ENCODE peak calls at places on chromosomes 6 and 20, in eight cellular contexts. B is psoas muscle, K is H9, V is cardiac muscle cell, S is upper lobe of right lung, C is left ventricle myocardium inferior, P is HL-60, H is AG04450. Q is an unnamed sample. For H3K27me3, the result is how much of the 10 kb centered on the place peaks cover.

GRCh38 chr6:45986746-45987274 is 28.9 kb downstream of the CLIC5 start:
- DNase-seq in V (peak), K (no peak), P (no peak), B (peak), C (no peak), S (no peak), H (no peak), Q (no peak)

GRCh38 chr20:11271920-11272594 is 598.3 kb upstream of the JAG1 start:
- DNase-seq in B (no peak), S (no peak), C (no peak), K (no peak), P (no peak), V (no peak), H (no peak), Q (no peak)

GRCh38 chr6:143746202-143747119 is 68.7 kb downstream of the PHACTR2 start:
- DNase-seq in V (peak), H (no peak), P (no peak), B (no peak), K (peak), C (no peak), S (no peak), Q (peak)

GRCh38 chr6:163579880-163580295 is 165.4 kb downstream of the QKI start:
- DNase-seq in H (no peak), V (peak), P (no peak), S (no peak), K (no peak), C (no peak), B (no peak), Q (no peak)

GRCh38 chr20:62163986-62164762 is 18.7 kb upstream of the MTG2 start:
- DNase-seq in H (no peak), C (no peak), K (no peak), B (peak), P (no peak), V (no peak), S (no peak), Q (no peak)

GRCh38 chr6:5453531-5453930 is 192.2 kb downstream of the FARS2 start:
- DNase-seq in V (no peak), P (no peak), K (no peak), C (no peak), S (no peak), B (no peak), H (no peak), Q (no peak)

GRCh38 chr20:4717816-4718215 is 3.9 kb upstream of the PRND start:
- DNase-seq in K (no peak), V (no peak), S (no peak), B (no peak), H (no peak), P (no peak), C (no peak), Q (no peak)

GRCh38 chr6:140052757-140053729 is 678.6 kb upstream of the CITED2 start:
- DNase-seq in B (peak), H (no peak), C (no peak), S (no peak), K (no peak), P (no peak), V (peak), Q (peak)

GRCh38 chr6:144346719-144347446 is 61.7 kb downstream of the UTRN start:
- DNase-seq in C (no peak), H (peak), P (no peak), S (no peak), B (no peak), V (no peak), K (no peak), Q (no peak)

GRCh38 chr20:24684954-24685691 is 215.7 kb downstream of the SYNDIG1 start:
- DNase-seq in K (peak), B (no peak), V (no peak), H (no peak), S (peak), C (no peak), P (no peak), Q (no peak)

GRCh38 chr6:22153384-22154158 is 143.3 kb downstream of the PRL start:
- DNase-seq in K (no peak), V (no peak), C (no peak), B (no peak), P (peak), S (no peak), H (peak), Q (no peak)

GRCh38 chr6:34383171-34383631 is 9.3 kb downstream of the NUDT3 start:
- DNase-seq in C (no peak), K (no peak), P (no peak), H (peak), B (no peak), S (no peak), V (no peak), Q (peak)

GRCh38 chr6:109507490-109508072 is 24.6 kb upstream of the ZBTB24 start:
- DNase-seq in H (no peak), C (no peak), K (no peak), S (no peak), P (no peak), V (no peak), B (no peak), Q (no peak)

GRCh38 chr6:126188271-126188909 is 151.5 kb upstream of the CENPW start:
- DNase-seq in S (no peak), B (no peak), V (no peak), K (no peak), P (no peak), C (no peak), H (no peak), Q (no peak)

GRCh38 chr20:45181639-45182038 is 6.9 kb downstream of the PI3 start:
- DNase-seq in B (no peak), H (no peak), V (no peak), S (no peak), C (no peak), P (no peak), K (no peak), Q (no peak)

GRCh38 chr6:84785676-84786075 is 21.3 kb upstream of the TBX18 start:
- DNase-seq in P (no peak), V (no peak), K (no peak), C (no peak), S (no peak), H (no peak), B (no peak), Q (no peak)

GRCh38 chr6:44275749-44276648 is 5.7 kb downstream of the TMEM151B start:
- DNase-seq in H (no peak), V (no peak), S (no peak), K (peak), P (no peak), C (no peak), B (no peak), Q (no peak)

GRCh38 chr6:104940238-104940880 is 16.5 kb upstream of the LIN28B start:
- DNase-seq in H (no peak), K (peak), B (no peak), C (no peak), P (no peak), S (no peak), V (peak), Q (peak)
- H3K27me3 ChIP-seq in H (under half), K (under half), B (under half), C (half or more), P (under half), S (half or more), V (under half), Q (under half)

DNA sequence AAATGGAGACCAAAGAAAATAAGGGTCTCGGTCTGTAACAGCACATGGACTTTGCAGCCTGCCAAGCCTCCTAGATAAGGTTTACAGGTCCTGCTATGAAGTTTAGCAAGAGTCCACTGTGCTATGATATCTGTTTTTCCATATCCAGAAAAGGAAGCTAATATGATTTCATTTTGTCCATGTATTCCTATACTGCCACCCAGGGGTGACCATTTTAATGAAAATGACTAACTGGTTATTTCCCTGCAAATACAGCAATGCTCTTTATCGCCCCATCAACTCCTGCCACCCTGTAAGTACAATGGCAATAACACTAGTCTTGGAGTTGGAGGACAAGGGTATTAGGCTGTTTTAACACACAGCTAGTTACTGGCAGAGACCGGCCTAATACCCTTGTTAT is 115.2 kb upstream of the GLP1R start:
- DNase-seq in H (no peak), K (no peak), C (no peak), B (no peak), V (no peak), P (no peak), S (no peak), Q (no peak)
- TF ChIP-seq CTCF in H (peak), K (peak), C (no peak), B (no peak), V (no peak), P (no peak), S (peak), Q (no peak)

DNA sequence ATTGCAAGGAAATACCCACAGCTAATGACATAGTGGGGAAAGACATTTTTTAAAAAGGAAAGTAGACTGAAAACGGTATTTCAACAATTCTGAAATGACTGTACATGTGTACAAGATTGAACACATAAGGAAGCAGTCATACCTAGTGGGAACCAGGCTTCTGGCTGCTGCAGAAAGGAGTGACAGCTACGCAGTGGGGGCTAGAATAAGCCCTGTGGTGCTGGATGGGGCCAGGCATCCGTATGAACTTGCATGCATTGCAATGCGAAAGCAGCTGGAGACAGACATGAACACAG is 54.9 kb upstream of the GPR31 start:
- DNase-seq in K (no peak), H (no peak), V (no peak), B (no peak), S (no peak), P (no peak), C (no peak), Q (no peak)
- H3K27ac ChIP-seq in K (no peak), H (no peak), V (no peak), B (no peak), S (no peak), P (no peak), C (no peak), Q (no peak)

DNA sequence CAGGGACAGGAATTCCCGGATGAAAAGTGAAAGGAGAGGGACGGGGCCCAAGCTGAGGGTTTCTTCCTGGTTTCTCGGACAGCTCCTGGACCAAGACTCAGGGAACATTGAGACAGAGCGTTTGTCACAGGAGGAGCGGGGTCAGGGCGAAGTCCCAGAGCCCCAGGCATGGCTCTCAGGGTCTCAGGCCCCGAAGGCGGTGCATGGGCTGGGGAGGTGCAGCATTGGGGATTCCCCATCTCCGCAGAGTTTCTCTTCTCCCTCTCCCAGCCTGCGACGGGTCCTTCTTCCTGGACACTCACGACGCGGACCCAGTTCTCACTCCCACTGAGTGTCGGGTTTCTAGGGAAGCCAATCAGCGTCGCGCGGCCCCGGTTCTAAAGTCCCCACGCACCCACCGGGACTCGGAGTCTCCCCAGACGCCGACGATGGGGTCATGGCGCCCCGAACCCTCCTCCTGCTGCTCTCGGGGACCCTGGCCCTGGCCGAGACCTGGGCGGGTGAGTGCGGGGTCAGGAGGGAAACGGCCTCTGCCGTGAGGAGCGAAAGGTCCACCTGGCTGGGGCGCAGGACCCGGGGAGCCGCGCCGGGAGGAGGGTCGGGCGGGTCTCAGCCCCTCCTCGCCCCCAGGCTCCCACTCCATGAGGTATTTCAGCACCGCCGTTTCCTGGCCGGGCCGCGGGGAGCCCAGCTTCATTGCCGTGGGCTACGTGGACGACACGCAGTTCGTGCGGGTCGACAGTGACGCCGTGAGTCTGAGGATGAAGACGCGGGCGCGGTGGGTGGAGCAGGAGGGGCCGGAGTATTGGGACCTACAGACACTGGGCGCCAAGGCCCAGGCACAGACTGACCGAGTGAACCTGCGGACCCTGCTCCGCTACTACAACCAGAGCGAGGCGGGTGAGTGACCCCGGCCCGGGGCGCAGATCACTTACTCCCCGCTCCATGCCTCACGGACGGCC is 54.6 kb upstream of the POLR1H start:
- DNase-seq in V (peak), C (peak), H (no peak), P (no peak), S (peak), K (peak), B (peak), Q (peak)
- H3K27me3 ChIP-seq in V (half or more), C (under half), H (under half), P (under half), S (under half), K (under half), B (under half), Q (under half)

GRCh38 chr6:105193647-105194046 is 13.8 kb upstream of the POPDC3 start:
- DNase-seq in H (no peak), B (no peak), C (no peak), V (no peak), K (no peak), S (no peak), P (no peak), Q (no peak)

GRCh38 chr6:105194591-105194990 is 14.8 kb upstream of the POPDC3 start:
- DNase-seq in K (no peak), H (no peak), C (no peak), S (no peak), P (no peak), B (no peak), V (no peak), Q (no peak)

GRCh38 chr6:105194106-105194505 is 14.3 kb upstream of the POPDC3 start:
- DNase-seq in H (no peak), V (no peak), P (no peak), K (no peak), S (no peak), C (no peak), B (no peak), Q (no peak)

GRCh38 chr6:105192707-105193465 is 13.1 kb upstream of the POPDC3 start:
- DNase-seq in B (no peak), K (no peak), H (no peak), C (no peak), P (no peak), S (no peak), V (no peak), Q (no peak)

DNA sequence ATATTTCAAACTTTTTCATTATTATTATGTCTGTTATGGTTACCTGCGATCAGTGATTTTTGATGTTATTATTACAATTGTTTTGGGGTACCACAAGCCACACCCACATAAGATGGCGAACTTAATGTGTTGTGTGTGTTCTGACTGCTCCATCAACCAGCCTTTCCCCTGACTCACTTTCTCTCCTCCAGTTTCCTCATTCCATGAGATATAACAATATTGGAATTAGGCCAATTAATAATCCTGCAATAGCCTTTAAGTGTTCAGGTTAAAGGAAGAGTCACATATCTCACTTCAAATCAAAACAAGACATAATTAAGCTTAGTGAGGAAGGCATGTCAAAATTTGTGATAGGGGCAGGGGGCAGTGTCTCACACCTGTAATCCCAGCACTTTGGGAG is 16.3 kb upstream of the POPDC3 start:
- DNase-seq in C (no peak), V (no peak), H (no peak), B (no peak), K (no peak), S (no peak), P (no peak), Q (no peak)
- TF ChIP-seq CTCF in C (no peak), V (no peak), H (no peak), B (no peak), K (no peak), S (no peak), P (no peak), Q (no peak)

DNA sequence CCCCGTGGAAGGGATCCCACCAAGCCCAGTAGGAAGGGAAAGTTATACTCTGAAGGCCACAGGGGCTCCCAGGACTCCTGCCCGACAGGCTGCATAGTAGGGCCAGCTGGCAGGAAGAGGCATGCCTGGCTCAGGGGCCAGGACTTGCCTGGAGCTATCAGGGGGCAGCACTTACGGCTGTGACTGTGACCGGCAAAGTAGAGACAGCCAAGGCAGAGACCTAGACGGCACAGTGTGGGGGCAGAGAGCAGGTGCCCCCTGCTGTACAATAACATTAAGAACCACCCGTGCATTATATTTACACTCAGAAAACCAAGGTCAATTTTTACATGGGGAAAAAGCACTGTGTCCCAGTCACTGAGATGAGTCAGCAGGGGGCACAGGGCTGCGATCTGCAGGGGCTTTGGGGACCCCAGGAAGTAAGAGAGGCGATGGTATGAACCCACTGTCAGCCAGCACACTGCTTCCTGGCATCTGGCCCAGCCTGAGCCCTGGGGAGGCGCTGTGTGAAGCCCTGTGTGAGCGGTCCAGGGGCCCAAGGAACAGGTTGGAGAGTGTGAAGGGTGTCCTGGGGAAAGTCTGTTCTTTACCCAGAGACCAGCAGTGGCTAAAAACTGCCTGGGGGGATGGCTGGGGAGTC is 9.9 kb downstream of the CCDC167 start:
- DNase-seq in V (no peak), B (no peak), H (no peak), S (no peak), C (no peak), P (no peak), K (peak), Q (peak)
- H3K27ac ChIP-seq in V (no peak), B (no peak), H (no peak), S (no peak), C (peak), P (no peak), K (no peak), Q (no peak)

GRCh38 chr6:77445214-77445613 is 18.1 kb downstream of the HTR1B start:
- DNase-seq in C (no peak), S (no peak), B (no peak), K (no peak), P (no peak), H (no peak), V (no peak), Q (no peak)
- H3K27me3 ChIP-seq in C (under half), S (under half), B (under half), K (under half), P (under half), H (under half), V (under half), Q (under half)

GRCh38 chr6:27687154-27688013 is 214.5 kb upstream of the ZNF184 start:
- DNase-seq in B (peak), P (peak), S (peak), V (peak), K (peak), H (no peak), C (peak), Q (peak)
- TF ChIP-seq CTCF in B (no peak), P (peak), S (peak), V (peak), K (peak), H (peak), C (peak), Q (peak)